ENCODE peak calls at places on chromosomes 13 and 19, in five cellular contexts. L is OCI-LY7, Y is GM23338, O is GM23248, K is Karpas-422. D is an unnamed sample.
A peak's percentile ranks its signal among the peaks of the same experiment; 100 is the strongest.

GRCh38 chr13:105428816-105429215 is 1106.6 kb downstream of the EFNB2 start:
- DNase-seq in L (no peak), O (no peak), Y (no peak), K (no peak), D (no peak)

GRCh38 chr13:22235285-22235949 is 564.5 kb downstream of the FGF9 start:
- DNase-seq in Y (peak; percentile 27), O (peak; percentile 4), L (no peak), K (no peak), D (no peak)

GRCh38 chr13:114204894-114205293 is 25.8 kb downstream of the CFAP97D2 start:
- DNase-seq in O (no peak), L (no peak), K (no peak), Y (no peak), D (no peak)

GRCh38 chr13:33931397-33931987 is 113.5 kb downstream of the RFC3 start:
- DNase-seq in K (peak; percentile 89), Y (peak; percentile 82), O (peak; percentile 74), L (peak; percentile 73), D (peak; percentile 28)

GRCh38 chr19:34633806-34634205 is 43.2 kb downstream of the SCGB2B2 start:
- DNase-seq in Y (no peak), L (no peak), K (no peak), O (no peak), D (no peak)

GRCh38 chr13:98440390-98441055 is 136.4 kb downstream of the STK24 start:
- DNase-seq in O (no peak), K (no peak), Y (no peak), L (no peak), D (no peak)

GRCh38 chr19:1435378-1435989 is 2.7 kb upstream of the RPS15 start:
- DNase-seq in L (no peak), Y (no peak), K (no peak), O (no peak), D (no peak)

GRCh38 chr13:48144413-48145035 is 49.6 kb upstream of the MED4 start:
- DNase-seq in O (peak; percentile 39), L (peak; percentile 35), Y (no peak), K (no peak), D (no peak)

GRCh38 chr19:21202865-21203494 is 61.1 kb downstream of the ZNF431 start:
- DNase-seq in O (peak; percentile 63), L (peak; percentile 68), Y (peak; percentile 92), K (peak; percentile 87), D (peak; percentile 33)

GRCh38 chr13:111043575-111043982 is 71.5 kb upstream of the ARHGEF7 start:
- DNase-seq in Y (no peak), K (no peak), L (no peak), O (peak; percentile 71), D (no peak)

GRCh38 chr13:36706755-36707154 is 32.9 kb downstream of the SERTM1 start:
- DNase-seq in O (peak; percentile 63), K (no peak), L (no peak), Y (no peak), D (no peak)

GRCh38 chr19:4969292-4969771 is 419 bp downstream of the KDM4B start:
- DNase-seq in K (no peak), O (no peak), Y (no peak), L (no peak), D (no peak)

GRCh38 chr19:4968462-4969291 is at the start of gene KDM4B:
- DNase-seq in K (peak; percentile 99), O (peak; percentile 100), Y (peak; percentile 98), L (peak; percentile 99), D (peak; percentile 100)

GRCh38 chr19:4967738-4968461 is 1.0 kb upstream of the KDM4B start:
- DNase-seq in O (peak; percentile 66), L (no peak), Y (no peak), K (peak; percentile 47), D (no peak)

GRCh38 chr19:4965061-4965460 is 3.9 kb upstream of the KDM4B start:
- DNase-seq in K (no peak), L (no peak), O (no peak), Y (no peak), D (no peak)

DNA sequence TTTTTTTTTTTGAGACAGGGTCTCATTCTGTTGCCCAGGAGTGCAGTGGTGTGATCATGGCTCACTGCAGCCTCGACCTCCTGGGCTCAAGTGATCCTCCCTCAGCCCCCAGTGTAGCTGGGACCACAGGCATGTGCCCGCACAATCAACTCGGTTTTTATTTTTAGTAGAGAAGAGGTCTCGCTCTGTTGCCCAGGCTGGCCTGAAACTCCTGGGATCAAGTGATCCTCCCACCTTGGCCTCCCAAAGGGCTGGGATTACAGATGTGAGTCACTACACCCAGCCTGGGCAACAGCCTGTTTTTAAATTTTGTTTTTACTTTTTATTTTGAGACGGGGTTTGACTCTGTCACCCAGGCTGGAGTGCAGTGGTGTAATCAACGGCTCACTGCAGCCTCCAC is 2.3 kb upstream of the KDM4B start:
- DNase-seq in Y (no peak), O (no peak), L (no peak), K (no peak), D (no peak)
- H3K9me2 ChIP-seq in Y (no peaks in the 10 kb centered on the region), O (no peaks in the 10 kb centered on the region), L (no peaks in the 10 kb centered on the region), K (no peaks in the 10 kb centered on the region), D (no peaks in the 10 kb centered on the region)

GRCh38 chr19:13606156-13606555 is 99.9 kb upstream of the CACNA1A start:
- DNase-seq in K (no peak), Y (no peak), O (no peak), L (no peak), D (no peak)
- H3K4me1 ChIP-seq in K (no peaks in the 10 kb centered on the region), Y (peaks cover 6% of the 10 kb centered on the region), O (no peaks in the 10 kb centered on the region), L (no peaks in the 10 kb centered on the region), D (no peaks in the 10 kb centered on the region)

GRCh38 chr19:4508698-4509097 is 9.6 kb downstream of the PLIN4 start:
- DNase-seq in L (no peak), K (no peak), Y (no peak), O (no peak), D (no peak)
- H3K9me2 ChIP-seq in L (no peaks in the 10 kb centered on the region), K (no peaks in the 10 kb centered on the region), Y (no peaks in the 10 kb centered on the region), O (no peaks in the 10 kb centered on the region), D (no peaks in the 10 kb centered on the region)

GRCh38 chr19:42126565-42126964 is 5.7 kb downstream of the POU2F2 start:
- DNase-seq in O (no peak), K (no peak), Y (no peak), L (no peak), D (no peak)

GRCh38 chr19:42124386-42124901 is 7.8 kb downstream of the POU2F2 start:
- DNase-seq in K (no peak), O (no peak), Y (no peak), L (no peak), D (no peak)

GRCh38 chr19:42123765-42124164 is 8.5 kb downstream of the POU2F2 start:
- DNase-seq in Y (no peak), L (no peak), K (no peak), O (no peak), D (no peak)

GRCh38 chr19:42122691-42123607 is 9.3 kb downstream of the POU2F2 start:
- DNase-seq in Y (no peak), L (peak; percentile 61), K (peak; percentile 90), O (no peak), D (no peak)

DNA sequence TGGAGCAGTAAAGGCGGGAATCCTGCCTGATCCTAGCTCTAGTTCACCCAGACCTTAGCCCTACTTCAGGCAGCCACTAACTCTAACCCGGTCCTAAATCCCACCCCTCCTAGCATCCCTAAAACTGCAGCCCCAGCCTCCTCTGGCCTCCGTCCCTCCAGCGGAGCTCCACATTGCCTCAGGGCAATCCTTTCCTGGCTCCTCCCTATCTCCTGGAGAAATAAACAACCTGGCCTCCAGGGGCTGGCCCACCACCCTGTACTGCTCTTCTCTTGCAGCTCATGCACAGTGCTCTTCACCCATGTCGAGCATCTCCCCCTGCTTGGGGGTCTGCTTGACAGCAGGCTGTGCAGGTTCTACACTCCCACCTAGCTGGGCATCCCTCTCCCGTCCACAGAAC is 6.7 kb downstream of the POU2F2 start:
- DNase-seq in K (no peak), O (no peak), L (no peak), Y (peak; percentile 36), D (no peak)
- H3K4me1 ChIP-seq in K (peaks cover 96% of the 10 kb centered on the region), O (peaks cover 43% of the 10 kb centered on the region), L (peaks cover 96% of the 10 kb centered on the region), Y (peaks cover 15% of the 10 kb centered on the region), D (peaks cover 17% of the 10 kb centered on the region)

DNA sequence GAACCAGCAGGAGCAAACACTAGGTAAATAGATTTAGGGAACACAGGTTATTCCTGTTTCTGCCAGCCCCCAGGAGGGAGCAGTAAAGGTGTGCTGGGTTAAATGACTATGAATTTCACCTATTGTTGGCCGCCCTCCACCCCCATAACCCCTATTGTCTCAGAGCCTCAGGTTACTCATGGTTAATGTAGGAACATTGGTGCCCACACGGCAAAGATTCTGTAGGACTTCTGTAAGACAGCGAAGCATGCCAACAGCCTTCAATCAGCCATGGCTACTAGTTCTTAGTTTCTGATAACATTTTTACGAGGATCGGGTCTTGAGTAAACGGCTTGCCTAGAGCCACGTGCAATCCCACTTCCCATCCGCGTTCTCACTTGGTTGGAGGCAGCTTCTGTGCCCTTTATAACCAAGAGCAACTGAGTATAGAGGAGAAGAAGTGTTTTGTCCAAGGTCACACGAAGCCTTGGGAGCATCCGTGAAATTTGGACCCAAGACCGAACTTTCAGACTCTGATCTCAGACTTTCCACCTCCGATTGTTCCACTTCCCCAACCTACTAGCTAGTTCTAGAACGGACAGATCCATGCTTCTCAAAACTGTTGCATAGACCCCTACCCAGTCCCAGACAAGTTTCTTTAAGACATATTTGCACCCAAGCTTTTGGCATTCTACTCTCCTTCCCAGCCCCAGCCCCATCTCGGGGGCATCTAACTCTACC is 5.1 kb upstream of the CACNG8 start:
- DNase-seq in O (no peak), K (no peak), L (no peak), Y (peak; percentile 85), D (no peak)
- H3K9me2 ChIP-seq in O (no peaks in the 10 kb centered on the region), K (no peaks in the 10 kb centered on the region), L (no peaks in the 10 kb centered on the region), Y (no peaks in the 10 kb centered on the region), D (no peaks in the 10 kb centered on the region)

GRCh38 chr19:58519355-58520256 is at the start of gene ZBTB45:
- DNase-seq in L (peak; percentile 98), K (peak; percentile 94), Y (peak; percentile 97), O (peak; percentile 98), D (peak; percentile 95)

GRCh38 chr19:58518261-58519086 is 1.1 kb downstream of the ZBTB45 start:
- DNase-seq in O (peak; percentile 30), L (peak; percentile 19), Y (no peak), K (peak; percentile 67), D (no peak)

GRCh38 chr19:58520257-58520599 is 618 bp upstream of the ZBTB45 start:
- DNase-seq in O (no peak), Y (no peak), K (no peak), L (no peak), D (no peak)

GRCh38 chr19:58516964-58517833 is 2.4 kb downstream of the ZBTB45 start:
- DNase-seq in K (no peak), O (no peak), L (no peak), Y (peak; percentile 33), D (no peak)

DNA sequence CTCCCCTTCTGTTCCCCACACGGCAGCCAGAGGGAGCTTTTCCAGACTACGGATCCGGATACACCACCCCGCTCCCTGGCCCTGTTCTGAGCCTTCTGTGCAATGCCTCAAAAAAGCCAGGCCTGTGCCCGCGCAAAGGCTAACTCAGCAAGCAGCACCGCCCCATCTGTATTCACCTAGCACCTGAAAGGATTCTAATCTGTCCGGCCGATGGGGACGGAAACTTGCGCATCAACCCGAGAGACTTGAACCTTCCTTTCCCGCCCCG is 589 bp downstream of the ZBTB45 start:
- DNase-seq in L (peak; percentile 76), K (peak; percentile 74), Y (peak; percentile 92), O (peak; percentile 91), D (peak; percentile 49)
- H3K4me1 ChIP-seq in L (peaks cover 15% of the 10 kb centered on the region), K (peaks cover 29% of the 10 kb centered on the region), Y (peaks cover 36% of the 10 kb centered on the region), O (peaks cover 12% of the 10 kb centered on the region), D (peaks cover 5% of the 10 kb centered on the region)

DNA sequence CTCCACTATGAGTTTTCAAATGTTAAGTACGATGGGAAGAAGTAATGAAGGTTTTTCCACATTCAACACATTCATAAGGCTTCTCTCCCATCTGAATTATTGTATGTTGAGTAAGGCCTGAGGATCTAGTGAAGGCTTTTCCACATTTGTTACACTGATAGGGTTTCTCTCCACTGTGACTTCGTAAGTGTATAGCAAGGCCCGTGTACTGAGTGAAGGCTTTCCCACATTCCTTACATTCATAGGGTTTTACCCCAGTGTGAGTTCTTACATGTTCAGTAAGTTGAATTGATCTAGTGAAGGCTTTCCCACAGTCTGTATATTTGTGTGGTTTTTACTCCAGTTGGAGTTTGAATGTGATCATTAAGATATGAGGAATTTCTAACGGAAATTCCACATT is 44.4 kb downstream of the ZNF846 start:
- DNase-seq in Y (no peak), K (no peak), O (no peak), L (no peak), D (no peak)
- H3K9me2 ChIP-seq in Y (no peaks in the 10 kb centered on the region), K (no peaks in the 10 kb centered on the region), O (no peaks in the 10 kb centered on the region), L (no peaks in the 10 kb centered on the region), D (no peaks in the 10 kb centered on the region)

D was measured in MM.1S.